ENCODE peak calls at places on chromosomes 4 and X, in five cellular contexts. B is stomach; K is neural progenitor cell; Y is ovary; P is CD4-positive, alpha-beta memory T cell. L is an unnamed sample.
A peak's percentile ranks its signal among the peaks of the same experiment; 100 is the strongest.

GRCh38 chr4:1752284-1753041 is 31.1 kb downstream of the TACC3 start:
- DNase-seq in Y (no peak), K (no peak), B (peak; percentile 44), P (no peak), L (peak; percentile 78)

GRCh38 chr4:152307669-152308068 is 228.2 kb downstream of the FBXW7 start:
- DNase-seq in Y (no peak), P (no peak), B (no peak), K (no peak), L (no peak)

GRCh38 chr4:164748375-164748774 is 5.6 kb upstream of the SMIM31 start:
- DNase-seq in K (peak; percentile 33), B (no peak), Y (no peak), P (peak; percentile 10), L (no peak)

GRCh38 chrX:13275031-13275430 is 44.8 kb downstream of the ATXN3L start:
- DNase-seq in B (no peak), K (no peak), P (no peak), Y (no peak), L (no peak)

GRCh38 chrX:43969504-43970501 is 3.4 kb downstream of the NDP start:
- DNase-seq in Y (peak; percentile 61), P (no peak), K (peak; percentile 79), B (no peak), L (no peak)

GRCh38 chr4:85777908-85778808 is 303.2 kb downstream of the ARHGAP24 start:
- DNase-seq in B (no peak), K (no peak), P (no peak), Y (no peak), L (no peak)

GRCh38 chrX:135931644-135932487 is 38.4 kb downstream of the SAGE1 start:
- DNase-seq in K (peak; percentile 64), Y (no peak), B (peak; percentile 64), P (peak; percentile 35), L (no peak)

GRCh38 chr4:91362125-91362524 is 941.6 kb upstream of the GRID2 start:
- DNase-seq in Y (no peak), B (no peak), K (no peak), P (no peak), L (no peak)

GRCh38 chr4:106618920-106619319 is 250.3 kb upstream of the GIMD1 start:
- DNase-seq in B (no peak), Y (no peak), K (no peak), P (no peak), L (no peak)

GRCh38 chrX:49247916-49248811 is 12.9 kb downstream of the CCDC22 start:
- DNase-seq in Y (no peak), P (no peak), B (no peak), K (no peak), L (no peak)

GRCh38 chr4:89509708-89510269 is 202.2 kb upstream of the GPRIN3 start:
- DNase-seq in Y (no peak), B (no peak), K (no peak), P (peak; percentile 3), L (no peak)
- H3K27ac ChIP-seq in Y (no peak overlapping the region), B (no peak overlapping the region), K (no peak overlapping the region), P (no peak overlapping the region), L (no peak overlapping the region)

GRCh38 chr4:38873290-38873949 is 5.8 kb downstream of the FAM114A1 start:
- DNase-seq in Y (no peak), P (no peak), B (no peak), K (no peak), L (no peak)
- H3K36me3 ChIP-seq in Y (no peaks in the 10 kb centered on the region), P (no peaks in the 10 kb centered on the region), B (no peaks in the 10 kb centered on the region), K (no peaks in the 10 kb centered on the region), L (peaks cover 21% of the 10 kb centered on the region)

DNA sequence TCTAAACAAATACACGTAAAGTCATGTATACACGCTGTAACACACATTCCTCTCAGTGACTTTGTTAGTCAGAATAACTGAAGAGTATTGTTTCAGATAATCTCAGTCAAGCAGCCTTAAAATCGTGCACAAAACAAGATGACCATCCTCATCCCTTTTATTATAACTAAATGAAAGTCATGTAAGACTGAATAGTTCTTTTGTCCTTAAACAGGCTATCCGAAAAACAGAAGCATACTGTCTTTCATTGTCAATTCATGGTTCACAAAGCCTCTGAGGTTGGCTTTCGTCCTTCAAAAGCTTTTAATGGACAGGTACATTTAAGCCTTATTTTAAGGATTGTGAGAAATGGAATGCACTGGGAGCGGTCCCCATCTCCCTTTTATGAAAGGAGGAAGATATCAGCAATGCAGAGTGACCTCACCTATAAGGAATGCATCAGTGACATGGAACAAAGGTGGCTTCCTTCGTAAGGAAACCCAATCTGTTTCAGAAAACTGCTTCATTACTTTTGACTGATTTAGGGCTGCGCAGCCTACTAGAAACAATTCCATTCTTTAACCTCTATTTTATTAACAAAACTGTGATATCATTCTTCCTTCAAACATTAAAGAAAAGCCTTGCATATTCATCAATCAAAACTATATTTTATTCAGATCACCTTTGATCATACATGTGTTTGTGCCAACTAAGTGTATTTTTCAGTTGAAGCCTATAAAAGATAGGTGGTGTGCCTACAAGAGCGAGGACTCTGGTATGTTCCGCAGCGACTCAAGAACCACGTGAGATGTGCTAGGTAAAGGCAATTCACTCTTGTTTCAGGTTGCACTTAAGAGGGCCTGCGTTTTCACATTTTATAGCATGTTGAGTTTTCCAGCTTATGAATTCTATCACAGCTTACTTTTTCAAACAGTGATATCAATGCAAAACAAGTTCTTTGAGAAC is 19.2 kb downstream of the SH3RF1 start:
- DNase-seq in P (no peak), Y (no peak), K (peak; percentile 55), B (no peak), L (no peak)
- H3K4me3 ChIP-seq in P (no peak overlapping the region), Y (no peak overlapping the region), K (no peak overlapping the region), B (no peak overlapping the region), L (no peak overlapping the region)

GRCh38 chr4:182536221-182536620 is 293.0 kb downstream of the TENM3 start:
- DNase-seq in Y (no peak), B (no peak), K (peak; percentile 68), P (no peak), L (no peak)

GRCh38 chr4:182533948-182534347 is 290.7 kb downstream of the TENM3 start:
- DNase-seq in B (no peak), P (no peak), K (no peak), Y (no peak), L (no peak)

GRCh38 chr4:182528819-182529218 is 285.6 kb downstream of the TENM3 start:
- DNase-seq in K (no peak), Y (no peak), P (no peak), B (no peak), L (no peak)

GRCh38 chr4:182530451-182530850 is 287.2 kb downstream of the TENM3 start:
- DNase-seq in K (no peak), P (no peak), Y (no peak), B (no peak), L (no peak)

GRCh38 chr4:182531555-182532162 is 288.5 kb downstream of the TENM3 start:
- DNase-seq in B (no peak), K (no peak), Y (no peak), P (no peak), L (no peak)
- H3K27ac ChIP-seq in B (no peak overlapping the region), K (no peak overlapping the region), Y (no peak overlapping the region), P (no peak overlapping the region), L (no peak overlapping the region)

GRCh38 chrX:41137589-41137988 is 52.3 kb downstream of the USP9X start:
- DNase-seq in K (no peak), P (no peak), B (no peak), Y (no peak), L (no peak)
- H3K36me3 ChIP-seq in K (peaks cover 34% of the 10 kb centered on the region), P (peaks cover 10% of the 10 kb centered on the region), B (no peaks in the 10 kb centered on the region), Y (no peaks in the 10 kb centered on the region), L (peaks cover 40% of the 10 kb centered on the region)

GRCh38 chrX:25029288-25029687 is 13.5 kb upstream of the ARX start:
- DNase-seq in B (no peak), P (no peak), K (no peak), Y (no peak), L (no peak)
- H3K4me3 ChIP-seq in B (no peak overlapping the region), P (no peak overlapping the region), K (no peak overlapping the region), Y (no peak overlapping the region), L (no peak overlapping the region)

GRCh38 chr4:86940920-86941460 is 6.2 kb downstream of the AFF1 start:
- DNase-seq in Y (no peak), K (no peak), B (no peak), P (no peak), L (no peak)
- H3K27ac ChIP-seq in Y (no peak overlapping the region), K (no peak overlapping the region), B (peak overlapping the region; percentile 98), P (no peak overlapping the region), L (no peak overlapping the region)

DNA sequence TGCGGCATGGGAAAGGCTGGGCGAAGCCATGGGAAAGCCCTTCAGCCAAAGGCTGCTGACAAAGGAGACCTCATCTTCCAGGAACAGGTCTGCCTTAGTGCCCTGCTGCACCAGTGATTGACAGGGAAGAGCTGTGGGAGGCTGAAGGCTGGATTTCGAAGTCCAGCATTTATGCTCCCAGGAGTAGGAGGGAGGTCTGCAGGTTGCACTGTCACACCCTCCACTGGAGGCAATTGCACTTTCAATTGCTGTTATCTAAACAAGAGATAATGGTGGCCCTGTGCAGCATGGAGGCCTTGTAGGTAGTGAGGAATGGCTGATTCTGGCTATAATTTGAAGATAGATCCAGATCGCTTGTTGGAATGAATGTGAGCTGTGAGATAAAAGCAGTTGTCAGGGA is 43.7 kb downstream of the FAM114A1 start:
- DNase-seq in P (no peak), B (no peak), Y (no peak), K (no peak), L (no peak)
- H3K36me3 ChIP-seq in P (no peaks in the 10 kb centered on the region), B (peaks cover 64% of the 10 kb centered on the region), Y (no peaks in the 10 kb centered on the region), K (no peaks in the 10 kb centered on the region), L (peaks cover 85% of the 10 kb centered on the region)

DNA sequence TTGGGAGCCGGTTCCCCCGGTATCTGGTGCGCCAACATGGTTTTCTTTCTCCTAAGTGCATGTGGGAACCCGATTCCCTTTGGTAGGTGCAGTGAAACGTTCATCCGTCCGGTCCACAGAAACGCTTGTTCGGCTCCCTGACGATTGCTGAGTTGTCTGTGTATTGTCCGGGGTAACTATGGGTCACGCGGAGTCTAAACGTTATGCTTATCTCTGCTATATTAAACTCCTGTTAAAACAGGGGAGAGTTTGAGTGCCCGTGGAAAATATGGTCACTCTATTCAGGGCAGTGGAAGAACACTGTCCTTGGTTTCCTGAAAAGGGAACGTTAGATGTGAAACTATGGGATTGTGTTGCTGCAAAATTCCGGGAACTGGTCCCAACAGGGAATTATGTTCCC is 32.4 kb upstream of the MGST2 start:
- DNase-seq in B (no peak), P (no peak), K (no peak), Y (no peak), L (no peak)
- H3K4me3 ChIP-seq in B (peak overlapping the region; percentile 46), P (no peak overlapping the region), K (no peak overlapping the region), Y (peak overlapping the region; percentile 23), L (peak overlapping the region; percentile 25)